ENCODE peak calls at places on chromosomes 4 and X, in ten cellular contexts. E is EL, T is NCI-H2171, K is Kasumi-1, V is MV-4-11, W is HFF-Myc, I is dorsolateral prefrontal cortex, D is amniotic stem cell, G is activated T-helper 1 cell treated with Interleukin-2 at 50 U/mL for 16 hours, M is HS-5. N is an unnamed sample.
A peak's percentile ranks its signal among the peaks of the same experiment; 100 is the strongest.

GRCh38 chr4:1463088-1463926 is 57.1 kb upstream of the NKX1-1 start:
- DNase-seq in I (no peak), E (peak; percentile 16), V (no peak), G (no peak), M (no peak), W (peak; percentile 15), K (no peak), D (no peak), T (no peak), N (peak; percentile 94)

GRCh38 chrX:10447577-10448214 is 172.7 kb downstream of the MID1 start:
- DNase-seq in W (no peak), M (peak; percentile 28), I (no peak), K (no peak), D (no peak), G (no peak), V (no peak), E (peak; percentile 80), T (no peak), N (no peak)

GRCh38 chr4:173269280-173269679 is 64.9 kb downstream of the HMGB2 start:
- DNase-seq in M (no peak), D (no peak), T (no peak), W (no peak), G (no peak), V (no peak), K (no peak), I (peak; percentile 39), E (no peak), N (no peak)

GRCh38 chr4:140240237-140240636 is 86.3 kb upstream of the MAML3 start:
- DNase-seq in D (no peak), G (no peak), I (no peak), V (no peak), W (no peak), E (no peak), M (no peak), T (peak; percentile 70), K (no peak), N (no peak)

GRCh38 chr4:104330125-104330524 is 164.6 kb downstream of the CXXC4 start:
- DNase-seq in I (no peak), V (no peak), G (no peak), M (no peak), E (no peak), T (no peak), K (no peak), W (no peak), D (no peak), N (no peak)

GRCh38 chrX:20042221-20042620 is 51.4 kb upstream of the BCLAF3 start:
- DNase-seq in G (no peak), W (no peak), M (no peak), V (no peak), K (no peak), D (no peak), T (no peak), I (no peak), E (no peak), N (no peak)

GRCh38 chrX:110448459-110448858 is 89.8 kb downstream of the RTL9 start:
- DNase-seq in W (no peak), K (no peak), T (no peak), M (no peak), V (no peak), E (no peak), I (no peak), G (no peak), D (no peak), N (no peak)

GRCh38 chr4:5821665-5822358 is 71.1 kb downstream of the CRMP1 start:
- DNase-seq in D (no peak), V (no peak), I (peak; percentile 28), G (no peak), T (no peak), E (no peak), M (no peak), K (peak; percentile 4), W (no peak), N (peak; percentile 38)

GRCh38 chr4:157220026-157220881 is at the start of gene GRIA2:
- DNase-seq in I (peak; percentile 82), E (peak; percentile 50), T (peak; percentile 51), D (peak; percentile 15), G (no peak), K (no peak), W (peak; percentile 19), M (no peak), V (no peak), N (peak; percentile 1)

GRCh38 chrX:44308869-44309268 is 34.6 kb downstream of the EFHC2 start:
- DNase-seq in T (no peak), G (no peak), W (no peak), K (no peak), V (no peak), M (no peak), E (no peak), I (no peak), D (no peak), N (no peak)

GRCh38 chr4:123786955-123787354 is 390.4 kb downstream of the SPRY1 start:
- DNase-seq in K (no peak), G (no peak), T (no peak), E (no peak), I (no peak), D (no peak), V (no peak), W (no peak), M (no peak), N (no peak)

GRCh38 chrX:136880003-136880451 is 498 bp downstream of the RBMX start:
- DNase-seq in T (no peak), V (no peak), K (no peak), E (peak; percentile 11), W (no peak), M (no peak), D (no peak), G (peak; percentile 5), I (peak; percentile 21), N (peak; percentile 48)

GRCh38 chr4:25060586-25061340 is 30.0 kb upstream of the LGI2 start:
- DNase-seq in I (no peak), V (no peak), E (no peak), D (no peak), G (no peak), M (no peak), T (no peak), K (no peak), W (no peak), N (no peak)

GRCh38 chrX:98331407-98331806 is 1447.7 kb downstream of the RPA4 start:
- DNase-seq in I (no peak), M (no peak), T (no peak), G (no peak), W (no peak), V (no peak), K (no peak), E (no peak), D (no peak), N (no peak)

GRCh38 chrX:140389331-140389730 is 115.5 kb downstream of the SOX3 start:
- DNase-seq in K (no peak), G (no peak), V (no peak), M (no peak), T (no peak), E (no peak), W (no peak), D (no peak), I (no peak), N (no peak)

GRCh38 chr4:125359960-125360628 is 45.3 kb downstream of the FAT4 start:
- DNase-seq in K (no peak), W (no peak), I (no peak), M (no peak), V (no peak), D (no peak), T (no peak), E (no peak), G (no peak), N (no peak)

GRCh38 chr4:145565328-145565727 is 53.9 kb upstream of the MMAA start:
- DNase-seq in W (no peak), K (no peak), D (no peak), I (no peak), V (no peak), E (no peak), G (no peak), T (no peak), M (no peak), N (peak; percentile 72)